ENCODE peak calls at places on chromosomes 11 and 22, in four cellular contexts. F, C, X and B are unnamed samples.
A peak's percentile ranks its signal among the peaks of the same experiment; 100 is the strongest.

GRCh38 chr22:46219650-46220049 is 30.4 kb downstream of the CDPF1 start:
- DNase-seq in C (no peak), F (no peak), X (no peak), B (no peak)

GRCh38 chr22:29912605-29913398 is 29.8 kb downstream of the MTMR3 start:
- DNase-seq in C (no peak), F (no peak), X (no peak), B (no peak)

GRCh38 chr11:1280116-1281035 is 29.1 kb downstream of the TOLLIP start:
- DNase-seq in C (no peak), F (no peak), X (no peak), B (no peak)

GRCh38 chr11:65310756-65311155 is 3.9 kb upstream of the CDC42EP2 start:
- DNase-seq in X (no peak), F (no peak), C (no peak), B (peak; percentile 20)

GRCh38 chr11:58061813-58062212 is 31.1 kb downstream of the OR6Q1 start:
- DNase-seq in F (no peak), X (no peak), C (no peak), B (no peak)

GRCh38 chr11:47467372-47467771 is 18.4 kb upstream of the RAPSN start:
- DNase-seq in X (no peak), F (no peak), C (no peak), B (peak; percentile 95)

GRCh38 chr11:65454696-65455456 is 32.3 kb downstream of the NEAT1 start:
- DNase-seq in C (peak; percentile 71), F (peak; percentile 91), X (peak; percentile 70), B (peak; percentile 91)

GRCh38 chr11:125953401-125953935 is 7.6 kb downstream of the VSIG10L2 start:
- DNase-seq in X (no peak), C (no peak), F (no peak), B (no peak)

GRCh38 chr11:84476581-84476980 is 1150.6 kb downstream of the DLG2 start:
- DNase-seq in X (no peak), C (no peak), F (no peak), B (no peak)

GRCh38 chr11:62889126-62889483 is 8.4 kb downstream of the SLC3A2 start:
- DNase-seq in F (no peak), X (no peak), C (no peak), B (no peak)

GRCh38 chr22:24118689-24119384 is 62.5 kb upstream of the SUSD2 start:
- DNase-seq in X (no peak), F (no peak), C (no peak), B (no peak)

GRCh38 chr11:101863361-101863760 is 51.4 kb upstream of the CEP126 start:
- DNase-seq in C (no peak), X (no peak), F (no peak), B (no peak)

GRCh38 chr11:5767056-5767455 is 13.0 kb downstream of the OR52N4 start:
- DNase-seq in C (no peak), F (no peak), X (no peak), B (no peak)

GRCh38 chr11:2891291-2891690 is 5.7 kb upstream of the CDKN1C start:
- DNase-seq in C (no peak), X (no peak), F (peak; percentile 23), B (peak; percentile 16)

GRCh38 chr22:31692186-31692886 is 30.3 kb upstream of the PISD start:
- DNase-seq in X (no peak), F (no peak), C (no peak), B (no peak)

GRCh38 chr11:35143509-35144102 is 4.6 kb downstream of the CD44 start:
- DNase-seq in C (no peak), X (no peak), F (no peak), B (no peak)

GRCh38 chr11:94018721-94019120 is 2.4 kb upstream of the HEPHL1 start:
- DNase-seq in C (no peak), X (no peak), F (no peak), B (no peak)

GRCh38 chr11:3073029-3073435 is 15.8 kb upstream of the CARS1 start:
- DNase-seq in X (no peak), F (no peak), C (no peak), B (peak; percentile 8)

GRCh38 chr11:12516387-12517110 is 139.2 kb downstream of the PARVA start:
- DNase-seq in X (no peak), C (no peak), F (no peak), B (no peak)

GRCh38 chr11:111976614-111977140 is 39.5 kb downstream of the DIXDC1 start:
- DNase-seq in X (no peak), F (peak; percentile 49), C (no peak), B (peak; percentile 51)